ENCODE peak calls at places on chromosomes 4 and X, in seven cellular contexts. X, D, H, V, C, Q and L are unnamed samples.

GRCh38 chr4:186722856-186723206 is 825 bp downstream of the FAT1 start:
- DNase-seq in H (no peak), C (no peak), D (no peak), X (no peak), Q (peak), V (no peak), L (peak)

GRCh38 chrX:68488657-68489056 is 10.2 kb upstream of the YIPF6 start:
- DNase-seq in Q (no peak), V (no peak), D (no peak), C (no peak), X (no peak), H (no peak), L (no peak)

GRCh38 chrX:123291623-123292022 is 107.5 kb downstream of the GRIA3 start:
- DNase-seq in C (no peak), V (no peak), X (no peak), D (no peak), Q (no peak), H (no peak), L (no peak)

GRCh38 chr4:147407261-147408045 is 73.4 kb upstream of the EDNRA start:
- DNase-seq in D (peak), C (no peak), V (no peak), Q (no peak), X (peak), H (no peak), L (peak)

GRCh38 chr4:48905363-48906015 is 1.1 kb downstream of the OCIAD2 start:
- DNase-seq in V (no peak), D (peak), C (no peak), Q (peak), X (no peak), H (peak), L (peak)

GRCh38 chrX:39705299-39705698 is 392.5 kb downstream of the BCOR start:
- DNase-seq in X (peak), D (peak), H (peak), V (peak), Q (peak), C (peak), L (peak)

GRCh38 chr4:23084559-23085248 is 392.0 kb downstream of the GBA3 start:
- DNase-seq in C (no peak), D (no peak), X (no peak), H (no peak), V (no peak), Q (no peak), L (peak)

GRCh38 chr4:42625366-42625765 is 31.5 kb downstream of the ATP8A1 start:
- DNase-seq in C (no peak), Q (no peak), X (no peak), H (no peak), V (no peak), D (no peak), L (no peak)

GRCh38 chr4:172393220-172393619 is 580.0 kb downstream of the GALNTL6 start:
- DNase-seq in H (no peak), D (no peak), V (no peak), Q (no peak), X (no peak), C (no peak), L (no peak)

DNA sequence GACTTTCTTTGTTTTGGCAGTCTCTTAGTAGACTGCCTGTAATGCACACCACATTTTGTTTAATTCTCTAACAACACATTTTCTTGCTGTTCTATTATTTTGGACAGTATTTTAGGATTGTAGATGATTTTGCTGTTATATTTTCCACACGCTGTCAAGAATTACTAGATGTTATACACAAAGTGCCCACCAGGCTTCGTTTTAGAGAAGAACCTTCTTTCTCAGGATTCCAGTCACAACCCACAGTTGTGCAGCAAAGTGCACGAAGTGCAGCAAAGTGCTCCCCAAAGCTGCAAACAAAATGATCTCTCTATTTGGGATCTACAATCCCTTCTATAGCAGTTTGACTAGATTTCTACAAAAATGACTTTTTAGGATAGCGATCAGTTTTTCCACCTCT is 2.4 kb downstream of the ZNF141 start:
- DNase-seq in V (no peak), D (peak), C (no peak), X (no peak), H (no peak), Q (no peak), L (no peak)
- TF ChIP-seq CTCF in V (no peak), D (peak), C (peak), X (peak), H (peak), Q (peak), L (peak)

GRCh38 chrX:125681507-125681906 is 361.8 kb downstream of the TEX13C start:
- DNase-seq in D (no peak), X (no peak), Q (no peak), C (no peak), V (no peak), H (no peak), L (no peak)

GRCh38 chrX:125681058-125681457 is 361.4 kb downstream of the TEX13C start:
- DNase-seq in C (no peak), X (no peak), D (no peak), Q (no peak), V (no peak), H (no peak), L (no peak)

GRCh38 chrX:125678258-125678657 is 358.6 kb downstream of the TEX13C start:
- DNase-seq in D (no peak), C (no peak), Q (no peak), V (no peak), H (no peak), X (no peak), L (no peak)

GRCh38 chrX:125680366-125680765 is 360.7 kb downstream of the TEX13C start:
- DNase-seq in V (no peak), X (no peak), H (no peak), Q (no peak), C (no peak), D (no peak), L (no peak)
- H3K4me3 ChIP-seq in V (no peak), X (no peak), H (no peak), Q (no peak), C (no peak), D (no peak), L (no peak)

DNA sequence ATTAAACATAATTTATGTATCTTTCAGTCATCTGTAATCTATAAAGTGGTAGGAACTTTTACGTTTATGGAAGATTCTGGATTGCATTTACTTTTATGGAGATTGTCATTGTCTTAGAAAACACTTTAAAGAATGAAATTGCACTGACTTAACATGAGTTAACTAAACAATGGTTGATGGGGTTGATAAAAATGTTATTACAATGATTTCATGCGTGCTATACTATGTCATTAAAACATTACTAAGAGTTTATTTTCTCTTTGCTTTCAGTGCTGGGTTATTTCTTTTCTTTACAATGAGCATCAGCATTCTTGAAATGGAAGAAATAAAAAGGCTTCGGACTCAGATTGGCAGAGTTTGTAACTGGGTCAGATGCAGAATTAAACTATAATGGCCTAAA is 67.1 kb upstream of the PDLIM3 start:
- DNase-seq in C (no peak), D (no peak), H (no peak), V (no peak), X (no peak), Q (no peak), L (no peak)
- TF ChIP-seq CTCF in C (no peak), D (no peak), H (no peak), V (no peak), X (no peak), Q (no peak), L (no peak)

GRCh38 chrX:148538582-148538981 is 38.2 kb downstream of the AFF2 start:
- DNase-seq in Q (no peak), C (no peak), H (no peak), V (no peak), D (no peak), X (no peak), L (no peak)

GRCh38 chrX:148540114-148540513 is 39.7 kb downstream of the AFF2 start:
- DNase-seq in H (no peak), V (no peak), C (no peak), X (no peak), Q (peak), D (no peak), L (no peak)

GRCh38 chrX:148541461-148541983 is 41.1 kb downstream of the AFF2 start:
- DNase-seq in V (no peak), C (no peak), H (no peak), X (no peak), Q (no peak), D (no peak), L (no peak)

GRCh38 chrX:148537556-148538182 is 37.3 kb downstream of the AFF2 start:
- DNase-seq in C (no peak), D (no peak), Q (no peak), V (no peak), X (no peak), H (no peak), L (no peak)

GRCh38 chrX:148542481-148543255 is 42.3 kb downstream of the AFF2 start:
- DNase-seq in X (no peak), Q (no peak), C (no peak), V (no peak), H (no peak), D (no peak), L (no peak)
- H3K4me3 ChIP-seq in X (no peak), Q (no peak), C (no peak), V (no peak), H (no peak), D (no peak), L (no peak)

GRCh38 chr4:6550821-6551220 is 24.2 kb upstream of the MAN2B2 start:
- DNase-seq in D (no peak), V (no peak), X (no peak), Q (no peak), C (no peak), H (no peak), L (no peak)

GRCh38 chr4:6549445-6549844 is 25.5 kb upstream of the MAN2B2 start:
- DNase-seq in Q (no peak), X (no peak), D (no peak), C (no peak), V (no peak), H (no peak), L (no peak)

GRCh38 chr4:6548201-6548881 is 26.6 kb upstream of the MAN2B2 start:
- DNase-seq in C (no peak), Q (peak), D (peak), X (peak), V (peak), H (peak), L (peak)

GRCh38 chr4:6549890-6550620 is 24.9 kb upstream of the MAN2B2 start:
- DNase-seq in X (peak), Q (no peak), V (no peak), C (no peak), H (no peak), D (no peak), L (no peak)

DNA sequence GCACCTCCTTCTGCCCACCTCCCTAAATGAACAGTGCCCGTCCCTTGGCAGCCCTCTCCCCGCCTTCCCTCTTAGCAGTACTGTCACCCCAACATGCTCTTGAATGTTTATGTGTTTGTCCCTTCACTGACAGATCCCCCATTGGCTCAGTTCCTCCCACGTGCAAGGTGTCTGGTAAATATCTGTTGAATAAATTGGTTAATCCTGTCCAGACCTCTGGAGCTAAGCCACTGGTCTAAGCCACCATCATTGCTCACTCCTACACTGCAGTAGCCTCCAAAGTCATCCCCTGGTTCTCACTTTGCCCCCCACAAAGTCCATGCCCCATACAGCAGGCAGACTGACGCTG is 26.1 kb upstream of the MAN2B2 start:
- DNase-seq in H (no peak), Q (no peak), D (no peak), X (no peak), C (no peak), V (no peak), L (no peak)
- TF ChIP-seq CTCF in H (no peak), Q (no peak), D (no peak), X (no peak), C (no peak), V (no peak), L (no peak)

DNA sequence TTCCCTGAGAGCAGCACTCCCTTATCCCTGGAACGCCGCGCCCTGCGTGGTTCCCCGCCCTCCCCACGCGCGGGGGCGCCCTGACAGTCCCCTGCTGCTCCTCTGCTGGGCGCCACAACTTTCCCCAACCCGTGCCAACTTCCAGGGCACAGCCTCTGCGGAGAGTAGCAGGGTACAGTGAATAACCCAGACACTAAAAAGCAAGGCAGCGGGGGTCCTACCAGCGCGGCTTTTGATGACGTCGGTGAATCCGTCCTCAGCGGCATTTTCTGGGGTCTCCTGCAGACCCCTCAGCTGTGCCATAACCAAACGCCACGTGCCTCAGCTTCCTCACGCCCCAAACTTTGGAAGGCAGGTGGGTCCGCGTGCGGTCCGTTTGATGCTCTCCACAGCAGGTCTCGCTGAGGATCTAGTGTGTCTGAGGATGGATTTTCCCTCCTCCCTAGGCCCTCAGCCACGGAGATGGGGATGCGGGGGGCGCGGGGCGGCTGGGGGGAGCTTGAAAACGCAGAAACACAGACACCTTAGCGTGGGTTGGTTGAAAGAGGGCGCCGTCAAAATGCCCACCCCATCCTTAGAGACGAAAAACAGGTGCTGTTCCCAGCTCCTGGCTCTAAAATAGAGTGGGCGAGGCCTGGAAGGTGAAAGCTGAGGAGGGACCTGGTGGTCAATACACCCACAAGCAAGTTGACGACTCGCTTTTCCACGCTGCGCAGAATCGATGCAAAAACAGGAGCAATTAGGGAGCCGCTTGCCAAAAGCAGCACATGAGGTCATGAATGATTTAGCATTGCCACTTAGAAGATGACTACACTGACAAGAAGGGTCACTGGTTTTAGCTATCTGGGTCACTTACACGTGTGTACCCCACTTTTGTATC is 405.6 kb downstream of the FAM47A start:
- DNase-seq in X (no peak), D (no peak), C (peak), V (no peak), Q (no peak), H (no peak), L (no peak)
- H3K4me3 ChIP-seq in X (peak), D (peak), C (peak), V (no peak), Q (no peak), H (no peak), L (no peak)

GRCh38 chr4:128549636-128550035 is 259.9 kb upstream of the JADE1 start:
- DNase-seq in D (no peak), X (no peak), H (no peak), V (no peak), C (no peak), Q (no peak), L (no peak)

GRCh38 chr4:128553665-128554515 is 255.6 kb upstream of the JADE1 start:
- DNase-seq in D (no peak), C (no peak), Q (no peak), V (no peak), X (no peak), H (peak), L (no peak)

GRCh38 chr4:128548381-128548780 is 260.8 kb upstream of the PGRMC2 start:
- DNase-seq in V (no peak), C (no peak), D (no peak), H (no peak), X (no peak), Q (no peak), L (no peak)

GRCh38 chr4:128551280-128551679 is 258.2 kb upstream of the JADE1 start:
- DNase-seq in X (no peak), V (no peak), C (no peak), D (no peak), Q (no peak), H (no peak), L (no peak)

GRCh38 chr4:128550060-128550459 is 259.4 kb upstream of the JADE1 start:
- DNase-seq in V (no peak), C (no peak), H (no peak), D (no peak), Q (no peak), X (no peak), L (no peak)
- TF ChIP-seq CTCF in V (no peak), C (no peak), H (no peak), D (no peak), Q (no peak), X (no peak), L (no peak)

GRCh38 chr4:184384810-184385557 is 89.4 kb downstream of the IRF2 start:
- DNase-seq in Q (no peak), X (no peak), H (no peak), C (no peak), V (no peak), D (no peak), L (no peak)

GRCh38 chr4:184385705-184386141 is 88.6 kb downstream of the IRF2 start:
- DNase-seq in X (peak), D (no peak), Q (no peak), H (peak), V (no peak), C (no peak), L (no peak)

GRCh38 chr4:184388106-184388505 is 86.2 kb downstream of the IRF2 start:
- DNase-seq in V (no peak), H (no peak), D (no peak), Q (no peak), X (no peak), C (no peak), L (no peak)

GRCh38 chr4:184387351-184387750 is 87.0 kb downstream of the IRF2 start:
- DNase-seq in X (no peak), H (no peak), Q (no peak), C (no peak), V (no peak), D (no peak), L (no peak)

GRCh38 chr4:184386271-184386781 is 88.0 kb downstream of the IRF2 start:
- DNase-seq in D (no peak), X (peak), C (no peak), V (no peak), H (no peak), Q (no peak), L (no peak)
- H3K4me3 ChIP-seq in D (no peak), X (peak), C (no peak), V (no peak), H (no peak), Q (no peak), L (no peak)

GRCh38 chr4:182306792-182307507 is 63.7 kb downstream of the TENM3 start:
- DNase-seq in X (no peak), D (no peak), C (no peak), V (peak), H (no peak), Q (peak), L (peak)
- TF ChIP-seq CTCF in X (peak), D (peak), C (no peak), V (peak), H (peak), Q (peak), L (peak)

DNA sequence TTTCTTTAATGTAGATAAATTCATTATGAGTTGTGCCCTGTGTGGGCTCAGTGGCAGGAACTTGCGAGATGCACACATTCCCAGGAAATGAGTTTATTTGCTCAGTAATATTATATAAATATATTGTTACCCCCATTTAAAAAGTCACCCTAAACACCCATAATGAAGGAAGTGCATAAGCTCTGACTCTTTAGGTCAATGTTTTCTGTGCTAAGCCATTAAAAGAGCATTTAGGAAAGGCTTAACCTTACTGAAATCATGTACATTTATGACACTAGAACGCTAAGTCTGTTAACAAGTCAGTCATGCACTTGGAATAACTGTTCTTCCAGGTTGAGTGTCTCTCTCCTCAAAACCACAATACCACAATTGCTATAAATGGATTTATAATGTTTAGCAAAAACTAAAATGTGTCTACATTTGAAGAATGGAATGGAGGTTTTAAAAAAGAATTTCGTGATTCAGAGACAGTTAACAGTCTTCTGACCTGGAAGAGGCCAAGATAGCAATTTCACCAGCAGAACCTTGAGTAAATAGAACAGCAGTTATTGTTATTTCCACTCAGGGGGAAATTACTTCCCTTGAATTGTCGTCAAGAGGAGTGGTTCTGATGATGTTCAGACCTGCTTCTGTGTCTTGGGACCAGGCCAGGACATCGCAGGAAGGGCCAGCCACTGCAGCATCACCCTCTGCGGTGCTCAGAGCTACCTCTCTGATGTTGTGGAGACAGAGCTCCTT is 91.1 kb upstream of the VEGFC start:
- DNase-seq in H (peak), D (peak), X (no peak), V (peak), C (no peak), Q (peak), L (peak)
- H3K4me3 ChIP-seq in H (no peak), D (no peak), X (no peak), V (no peak), C (no peak), Q (peak), L (no peak)